ENCODE peak calls at places on chromosome 1, in six cellular contexts. T is stimulated activated naive CD8-positive, alpha-beta T cell treated with anti-CD3 and anti-CD28 coated beads, Interleukin-15, Interleukin-2, amounts not matched to agents 100 U/mL and 50 U/mL, for 24 hours; X is GM12892; Y is naive thymus-derived CD8-positive, alpha-beta T cell; A is NB4; U is EH. Q is an unnamed sample.

GRCh38 chr1:29209173-29209572 is 21.6 kb downstream of the MECR start:
- DNase-seq in T (no peak), X (no peak), Y (no peak), A (no peak), U (peak; percentile 70), Q (no peak)

GRCh38 chr1:111856411-111857135 is 100.9 kb downstream of the DDX20 start:
- DNase-seq in T (no peak), X (no peak), Y (no peak), A (no peak), U (no peak), Q (no peak)

GRCh38 chr1:67647036-67647798 is 37.8 kb upstream of the GADD45A start:
- DNase-seq in T (no peak), X (no peak), Y (no peak), A (no peak), U (peak; percentile 69), Q (no peak)

GRCh38 chr1:222995230-222995580 is 147.8 kb downstream of the TLR5 start:
- DNase-seq in T (no peak), X (no peak), Y (no peak), A (no peak), U (peak; percentile 32), Q (no peak)

GRCh38 chr1:200353232-200353631 is 56.6 kb downstream of the ZNF281 start:
- DNase-seq in T (no peak), X (no peak), Y (no peak), A (no peak), U (peak; percentile 77), Q (no peak)

GRCh38 chr1:9689971-9690381 is 38.4 kb downstream of the PIK3CD start:
- DNase-seq in T (peak; percentile 44), X (no peak), Y (no peak), A (no peak), U (peak; percentile 55), Q (no peak)

GRCh38 chr1:225941220-225941948 is at the start of gene LEFTY2:
- DNase-seq in T (no peak), X (no peak), Y (no peak), A (no peak), U (no peak), Q (no peak)

GRCh38 chr1:12549460-12550349 is 68.3 kb downstream of the DHRS3 start:
- DNase-seq in T (peak; percentile 44), X (no peak), Y (no peak), A (no peak), U (peak; percentile 92), Q (no peak)

GRCh38 chr1:204941415-204942338 is 71.0 kb downstream of the NFASC start:
- DNase-seq in T (peak; percentile 68), X (peak; percentile 38), Y (no peak), A (peak; percentile 57), U (peak; percentile 65), Q (peak; percentile 24)

GRCh38 chr1:165152727-165153126 is 203.8 kb downstream of the LMX1A start:
- DNase-seq in T (no peak), X (no peak), Y (no peak), A (peak; percentile 7), U (no peak), Q (no peak)

GRCh38 chr1:103424645-103425044 is 100.9 kb upstream of the RNPC3 start:
- DNase-seq in T (no peak), X (no peak), Y (no peak), A (no peak), U (no peak), Q (no peak)

GRCh38 chr1:13948851-13949490 is 249.0 kb downstream of the PRDM2 start:
- DNase-seq in T (no peak), X (no peak), Y (no peak), A (no peak), U (no peak), Q (no peak)

GRCh38 chr1:24830680-24831272 is 85.5 kb downstream of the CLIC4 start:
- DNase-seq in T (no peak), X (no peak), Y (no peak), A (peak; percentile 71), U (peak; percentile 74), Q (no peak)

GRCh38 chr1:160400284-160400645 is at the start of gene VANGL2:
- DNase-seq in T (peak; percentile 74), X (peak; percentile 51), Y (no peak), A (peak; percentile 48), U (peak; percentile 10), Q (peak; percentile 28)

GRCh38 chr1:43521716-43522115 is 9.0 kb upstream of the PTPRF start:
- DNase-seq in T (no peak), X (no peak), Y (no peak), A (no peak), U (no peak), Q (no peak)

Q was measured in effector memory CD8-positive, alpha-beta T cell.